ENCODE peak calls at places on chromosomes 2 and 18, in seven cellular contexts. One of them, this sample, is unnamed.

GRCh38 chr2:157789161-157789720 is 86.9 kb downstream of the ACVR1 start:
- DNase-seq in ovary: no peak
- DNase-seq in heart left ventricle: no peak
- DNase-seq in Peyer's patch: no peak
- DNase-seq in GM12892: no peak
- DNase-seq in tibial nerve: no peak
- DNase-seq in testis: no peak
- DNase-seq in this sample: peak; percentile 34

GRCh38 chr18:14912967-14913366 is 165.0 kb downstream of the ANKRD30B start:
- DNase-seq in ovary: no peak
- DNase-seq in heart left ventricle: no peak
- DNase-seq in Peyer's patch: no peak
- DNase-seq in GM12892: no peak
- DNase-seq in tibial nerve: no peak
- DNase-seq in testis: no peak
- DNase-seq in this sample: no peak

GRCh38 chr18:44568986-44569385 is 111.7 kb upstream of the SETBP1 start:
- DNase-seq in ovary: no peak
- DNase-seq in heart left ventricle: no peak
- DNase-seq in Peyer's patch: no peak
- DNase-seq in GM12892: no peak
- DNase-seq in tibial nerve: no peak
- DNase-seq in testis: no peak
- DNase-seq in this sample: no peak

GRCh38 chr18:11909597-11910026 is 1.5 kb upstream of the MPPE1 start:
- DNase-seq in ovary: no peak
- DNase-seq in heart left ventricle: no peak
- DNase-seq in Peyer's patch: no peak
- DNase-seq in GM12892: no peak
- DNase-seq in tibial nerve: no peak
- DNase-seq in testis: no peak
- DNase-seq in this sample: no peak

GRCh38 chr18:45760443-45761036 is 36.6 kb downstream of the SLC14A1 start:
- DNase-seq in ovary: no peak
- DNase-seq in heart left ventricle: no peak
- DNase-seq in Peyer's patch: no peak
- DNase-seq in GM12892: no peak
- DNase-seq in tibial nerve: no peak
- DNase-seq in testis: no peak
- DNase-seq in this sample: no peak

GRCh38 chr2:209121691-209122090 is 302.2 kb upstream of the MAP2 start:
- DNase-seq in ovary: no peak
- DNase-seq in heart left ventricle: no peak
- DNase-seq in Peyer's patch: no peak
- DNase-seq in GM12892: no peak
- DNase-seq in tibial nerve: no peak
- DNase-seq in testis: no peak
- DNase-seq in this sample: no peak

GRCh38 chr2:12701786-12702660 is 14.7 kb upstream of the TRIB2 start:
- DNase-seq in ovary: no peak
- DNase-seq in heart left ventricle: no peak
- DNase-seq in Peyer's patch: no peak
- DNase-seq in GM12892: no peak
- DNase-seq in tibial nerve: no peak
- DNase-seq in testis: no peak
- DNase-seq in this sample: no peak

GRCh38 chr2:39743170-39743851 is 35.7 kb downstream of the THUMPD2 start:
- DNase-seq in ovary: no peak
- DNase-seq in heart left ventricle: no peak
- DNase-seq in Peyer's patch: no peak
- DNase-seq in GM12892: no peak
- DNase-seq in tibial nerve: no peak
- DNase-seq in testis: no peak
- DNase-seq in this sample: no peak

GRCh38 chr2:238231251-238231793 is 8.5 kb downstream of the HES6 start:
- DNase-seq in ovary: peak; percentile 69
- DNase-seq in heart left ventricle: peak; percentile 73
- DNase-seq in Peyer's patch: peak; percentile 76
- DNase-seq in GM12892: no peak
- DNase-seq in tibial nerve: peak; percentile 64
- DNase-seq in testis: peak; percentile 83
- DNase-seq in this sample: peak; percentile 74

GRCh38 chr2:13558368-13558767 is 841.6 kb downstream of the TRIB2 start:
- DNase-seq in ovary: no peak
- DNase-seq in heart left ventricle: no peak
- DNase-seq in Peyer's patch: no peak
- DNase-seq in GM12892: no peak
- DNase-seq in tibial nerve: no peak
- DNase-seq in testis: no peak
- DNase-seq in this sample: no peak

GRCh38 chr2:189336276-189336975 is 104.8 kb upstream of the WDR75 start:
- DNase-seq in ovary: no peak
- DNase-seq in heart left ventricle: no peak
- DNase-seq in Peyer's patch: no peak
- DNase-seq in GM12892: no peak
- DNase-seq in tibial nerve: no peak
- DNase-seq in testis: no peak
- DNase-seq in this sample: no peak

GRCh38 chr2:85668009-85668856 is at the start of gene SFTPB:
- DNase-seq in ovary: no peak
- DNase-seq in heart left ventricle: no peak
- DNase-seq in Peyer's patch: no peak
- DNase-seq in GM12892: no peak
- DNase-seq in tibial nerve: no peak
- DNase-seq in testis: no peak
- DNase-seq in this sample: no peak

GRCh38 chr2:207075456-207075855 is 90.3 kb downstream of the KLF7 start:
- DNase-seq in ovary: peak; percentile 16
- DNase-seq in heart left ventricle: no peak
- DNase-seq in Peyer's patch: no peak
- DNase-seq in GM12892: no peak
- DNase-seq in tibial nerve: no peak
- DNase-seq in testis: no peak
- DNase-seq in this sample: no peak

GRCh38 chr2:188572592-188572991 is 280.9 kb downstream of the GULP1 start:
- DNase-seq in ovary: no peak
- DNase-seq in heart left ventricle: no peak
- DNase-seq in Peyer's patch: no peak
- DNase-seq in GM12892: no peak
- DNase-seq in tibial nerve: no peak
- DNase-seq in testis: no peak
- DNase-seq in this sample: no peak

GRCh38 chr2:240662681-240663080 is 20.0 kb downstream of the AQP12B start:
- DNase-seq in ovary: no peak
- DNase-seq in heart left ventricle: no peak
- DNase-seq in Peyer's patch: no peak
- DNase-seq in GM12892: no peak
- DNase-seq in tibial nerve: no peak
- DNase-seq in testis: no peak
- DNase-seq in this sample: no peak

GRCh38 chr18:63578357-63578958 is 8.7 kb upstream of the SERPINB13 start:
- DNase-seq in ovary: no peak
- DNase-seq in heart left ventricle: no peak
- DNase-seq in Peyer's patch: no peak
- DNase-seq in GM12892: no peak
- DNase-seq in tibial nerve: no peak
- DNase-seq in testis: peak; percentile 61
- DNase-seq in this sample: peak; percentile 8

GRCh38 chr2:106885326-106885725 is 641 bp downstream of the ST6GAL2 start:
- DNase-seq in ovary: no peak
- DNase-seq in heart left ventricle: no peak
- DNase-seq in Peyer's patch: no peak
- DNase-seq in GM12892: no peak
- DNase-seq in tibial nerve: no peak
- DNase-seq in testis: peak; percentile 28
- DNase-seq in this sample: peak; percentile 47

GRCh38 chr2:19123556-19123955 is 234.9 kb downstream of the OSR1 start:
- DNase-seq in ovary: no peak
- DNase-seq in heart left ventricle: no peak
- DNase-seq in Peyer's patch: no peak
- DNase-seq in GM12892: no peak
- DNase-seq in tibial nerve: no peak
- DNase-seq in testis: no peak
- DNase-seq in this sample: no peak

GRCh38 chr2:112750560-112750843 is 13.9 kb downstream of the CKAP2L start:
- DNase-seq in ovary: no peak
- DNase-seq in heart left ventricle: no peak
- DNase-seq in Peyer's patch: no peak
- DNase-seq in GM12892: no peak
- DNase-seq in tibial nerve: no peak
- DNase-seq in testis: no peak
- DNase-seq in this sample: no peak

GRCh38 chr2:26989156-26989555 is 18.7 kb downstream of the MAPRE3 start:
- DNase-seq in ovary: no peak
- DNase-seq in heart left ventricle: no peak
- DNase-seq in Peyer's patch: no peak
- DNase-seq in GM12892: no peak
- DNase-seq in tibial nerve: no peak
- DNase-seq in testis: no peak
- DNase-seq in this sample: no peak

GRCh38 chr2:181426687-181427086 is 30.5 kb upstream of the ITGA4 start:
- DNase-seq in ovary: no peak
- DNase-seq in heart left ventricle: no peak
- DNase-seq in Peyer's patch: no peak
- DNase-seq in GM12892: no peak
- DNase-seq in tibial nerve: no peak
- DNase-seq in testis: no peak
- DNase-seq in this sample: no peak
- TF ChIP-seq POLR2A in ovary: no peak
- TF ChIP-seq POLR2A in heart left ventricle: no peak
- TF ChIP-seq POLR2A in Peyer's patch: no peak
- TF ChIP-seq POLR2A in GM12892: no peak
- TF ChIP-seq POLR2A in tibial nerve: no peak
- TF ChIP-seq POLR2A in testis: no peak
- TF ChIP-seq POLR2A in this sample: no peak

GRCh38 chr2:70070557-70071268 is 16.6 kb upstream of the PCBP1 start:
- DNase-seq in ovary: peak; percentile 52
- DNase-seq in heart left ventricle: peak; percentile 60
- DNase-seq in Peyer's patch: no peak
- DNase-seq in GM12892: peak; percentile 65
- DNase-seq in tibial nerve: no peak
- DNase-seq in testis: peak; percentile 86
- DNase-seq in this sample: peak; percentile 71
- TF ChIP-seq POLR2A in ovary: no peak
- TF ChIP-seq POLR2A in heart left ventricle: no peak
- TF ChIP-seq POLR2A in Peyer's patch: no peak
- TF ChIP-seq POLR2A in GM12892: no peak
- TF ChIP-seq POLR2A in tibial nerve: no peak
- TF ChIP-seq POLR2A in testis: no peak
- TF ChIP-seq POLR2A in this sample: peak; percentile 16

DNA sequence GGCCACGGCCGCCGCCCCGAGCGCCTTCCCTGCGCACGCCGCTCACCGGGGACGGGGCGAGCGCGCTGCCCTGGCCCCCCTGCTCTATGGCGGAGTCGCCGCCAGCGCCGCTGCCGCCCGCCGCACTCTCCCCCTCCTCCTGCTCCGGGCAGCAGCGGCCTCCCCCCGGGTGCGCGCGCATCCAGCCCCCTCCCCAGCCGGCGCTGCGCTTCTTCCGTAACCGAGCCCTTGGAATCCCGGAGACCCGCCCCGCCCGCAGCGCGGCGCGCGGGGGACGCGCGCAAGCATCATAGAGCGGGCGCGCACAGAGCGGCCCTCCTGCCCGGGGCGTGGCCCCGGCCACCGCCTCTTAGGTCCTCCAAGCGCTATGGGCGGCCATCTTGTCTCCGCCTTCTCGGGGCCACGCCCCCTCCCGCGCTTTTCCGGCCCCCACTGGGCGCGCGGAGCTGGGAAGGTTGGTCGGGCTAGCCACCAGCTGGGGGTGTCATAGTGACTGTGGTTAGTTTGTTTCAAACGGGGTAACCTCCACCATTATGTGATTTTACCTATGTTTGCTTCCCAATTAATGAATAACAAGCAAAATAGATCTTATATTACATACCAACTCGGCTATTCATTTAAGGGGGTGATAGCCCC is at the start of gene MBD2:
- DNase-seq in ovary: peak; percentile 91
- DNase-seq in heart left ventricle: peak; percentile 96
- DNase-seq in Peyer's patch: peak; percentile 95
- DNase-seq in GM12892: peak; percentile 60
- DNase-seq in tibial nerve: peak; percentile 84
- DNase-seq in testis: peak; percentile 97
- DNase-seq in this sample: peak; percentile 95
- TF ChIP-seq POLR2A in ovary: peak; percentile 36
- TF ChIP-seq POLR2A in heart left ventricle: peak; percentile 74
- TF ChIP-seq POLR2A in Peyer's patch: peak; percentile 74
- TF ChIP-seq POLR2A in GM12892: peak; percentile 53
- TF ChIP-seq POLR2A in tibial nerve: peak; percentile 70
- TF ChIP-seq POLR2A in testis: no peak
- TF ChIP-seq POLR2A in this sample: peak; percentile 21

GRCh38 chr2:241686649-241687425 is at the start of gene DTYMK:
- DNase-seq in ovary: peak; percentile 93
- DNase-seq in heart left ventricle: peak; percentile 98
- DNase-seq in Peyer's patch: peak; percentile 98
- DNase-seq in GM12892: peak; percentile 99
- DNase-seq in tibial nerve: peak; percentile 90
- DNase-seq in testis: peak; percentile 97
- DNase-seq in this sample: peak; percentile 97
- TF ChIP-seq POLR2A in ovary: peak; percentile 84
- TF ChIP-seq POLR2A in heart left ventricle: peak; percentile 84
- TF ChIP-seq POLR2A in Peyer's patch: peak; percentile 87
- TF ChIP-seq POLR2A in GM12892: peak; percentile 92
- TF ChIP-seq POLR2A in tibial nerve: peak; percentile 86
- TF ChIP-seq POLR2A in testis: no peak
- TF ChIP-seq POLR2A in this sample: peak; percentile 85

GRCh38 chr18:35580748-35581534 is 599 bp upstream of the GALNT1 start:
- DNase-seq in ovary: peak; percentile 56
- DNase-seq in heart left ventricle: peak; percentile 57
- DNase-seq in Peyer's patch: peak; percentile 81
- DNase-seq in GM12892: peak; percentile 41
- DNase-seq in tibial nerve: peak; percentile 20
- DNase-seq in testis: peak; percentile 67
- DNase-seq in this sample: peak; percentile 65
- TF ChIP-seq POLR2A in ovary: no peak
- TF ChIP-seq POLR2A in heart left ventricle: peak; percentile 16
- TF ChIP-seq POLR2A in Peyer's patch: peak; percentile 27
- TF ChIP-seq POLR2A in GM12892: peak; percentile 27
- TF ChIP-seq POLR2A in tibial nerve: peak; percentile 9
- TF ChIP-seq POLR2A in testis: no peak
- TF ChIP-seq POLR2A in this sample: no peak

GRCh38 chr2:101231253-101231652 is 21.4 kb upstream of the CNOT11 start:
- DNase-seq in ovary: no peak
- DNase-seq in heart left ventricle: no peak
- DNase-seq in Peyer's patch: no peak
- DNase-seq in GM12892: no peak
- DNase-seq in tibial nerve: no peak
- DNase-seq in testis: no peak
- DNase-seq in this sample: no peak
- TF ChIP-seq POLR2A in ovary: no peak
- TF ChIP-seq POLR2A in heart left ventricle: no peak
- TF ChIP-seq POLR2A in Peyer's patch: no peak
- TF ChIP-seq POLR2A in GM12892: no peak
- TF ChIP-seq POLR2A in tibial nerve: no peak
- TF ChIP-seq POLR2A in testis: no peak
- TF ChIP-seq POLR2A in this sample: no peak

This sample was measured in thyroid gland.